ENCODE peak calls at places on chromosomes 13 and 19, in six cellular contexts. M is CD8-positive, alpha-beta memory T cell; N is spleen; R is lung; V is neural progenitor cell; K is aorta. A is an unnamed sample. For H3K36me3 and H3K4me1, the result is how much of the 10 kb centered on the place peaks cover.

GRCh38 chr19:48798937-48799336 is 11.9 kb downstream of the BCAT2 start:
- DNase-seq in M (no peak), N (no peak), R (no peak), V (peak), K (no peak), A (no peak)

GRCh38 chr13:98856983-98857382 is 104.5 kb upstream of the SLC15A1 start:
- DNase-seq in M (no peak), N (no peak), R (no peak), V (no peak), K (no peak), A (no peak)

GRCh38 chr19:29478578-29479565 is 46.9 kb upstream of the VSTM2B start:
- DNase-seq in M (no peak), N (no peak), R (peak), V (peak), K (no peak), A (no peak)

GRCh38 chr13:25659091-25659502 is 287.3 kb downstream of the ATP8A2 start:
- DNase-seq in M (no peak), N (no peak), R (no peak), V (no peak), K (no peak), A (no peak)

GRCh38 chr13:80133631-80134083 is 207.3 kb downstream of the SPRY2 start:
- DNase-seq in M (no peak), N (no peak), R (no peak), V (no peak), K (no peak), A (no peak)

GRCh38 chr13:90070837-90071525 is 1276.5 kb upstream of the MIR17HG start:
- DNase-seq in M (no peak), N (no peak), R (no peak), V (no peak), K (no peak), A (no peak)

GRCh38 chr19:47228168-47228936 is 2.6 kb downstream of the BBC3 start:
- DNase-seq in M (peak), N (peak), R (no peak), V (peak), K (peak), A (peak)

GRCh38 chr19:19451429-19452240 is 46.2 kb downstream of the GATAD2A start:
- DNase-seq in M (peak), N (no peak), R (peak), V (no peak), K (peak), A (no peak)

GRCh38 chr19:12778020-12778904 is 2.9 kb upstream of the HOOK2 start:
- DNase-seq in M (peak), N (peak), R (peak), V (peak), K (peak), A (peak)

GRCh38 chr19:35468637-35469036 is 20.6 kb downstream of the FFAR2 start:
- DNase-seq in M (peak), N (peak), R (peak), V (peak), K (peak), A (peak)

GRCh38 chr13:112106467-112107141 is 39.7 kb downstream of the SOX1 start:
- DNase-seq in M (no peak), N (no peak), R (no peak), V (peak), K (no peak), A (no peak)

GRCh38 chr13:28478127-28478526 is 16.8 kb downstream of the FLT1 start:
- DNase-seq in M (no peak), N (no peak), R (no peak), V (no peak), K (no peak), A (no peak)

GRCh38 chr13:97125810-97126738 is 96.1 kb upstream of the MBNL2 start:
- DNase-seq in M (no peak), N (no peak), R (peak), V (no peak), K (no peak), A (peak)

GRCh38 chr19:14048439-14049153 is 13.3 kb downstream of the PALM3 start:
- DNase-seq in M (peak), N (peak), R (peak), V (peak), K (peak), A (peak)

GRCh38 chr19:33302175-33302973 is at the start of gene CEBPA:
- DNase-seq in M (peak), N (peak), R (peak), V (peak), K (peak), A (peak)

GRCh38 chr19:7595466-7596133 is at the start of gene CAMSAP3:
- DNase-seq in M (no peak), N (no peak), R (peak), V (peak), K (no peak), A (no peak)

GRCh38 chr19:6216996-6217751 is 62.6 kb downstream of the MLLT1 start:
- DNase-seq in M (no peak), N (peak), R (peak), V (peak), K (peak), A (no peak)

DNA sequence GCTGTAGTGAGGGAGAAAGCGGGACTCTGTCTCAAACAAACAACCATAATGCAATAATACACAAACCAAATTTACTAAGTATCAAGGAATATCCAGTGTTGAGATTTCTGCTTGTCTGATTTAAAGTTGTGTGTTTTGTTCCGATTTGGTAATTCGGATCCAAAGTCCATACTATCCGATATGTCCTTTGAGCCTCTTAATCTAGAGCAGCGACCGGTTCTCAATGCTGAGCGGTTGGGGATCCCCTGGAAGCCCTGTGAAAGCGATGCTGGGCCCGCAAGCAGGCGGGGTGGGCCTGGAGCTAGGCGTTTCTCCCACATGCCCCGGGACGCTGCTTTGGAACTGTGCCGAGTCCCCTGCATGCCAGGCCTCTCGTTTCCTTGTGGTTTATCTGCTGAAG is 20.2 kb downstream of the C19orf44 start:
- DNase-seq in M (no peak), N (no peak), R (no peak), V (no peak), K (no peak), A (no peak)
- H3K36me3 ChIP-seq in M (under half), N (under half), R (half or more), V (under half), K (under half), A (half or more)

GRCh38 chr19:5137114-5137513 is 168.2 kb downstream of the KDM4B start:
- DNase-seq in M (no peak), N (no peak), R (no peak), V (no peak), K (no peak), A (no peak)
- H3K4me1 ChIP-seq in M (under half), N (under half), R (under half), V (under half), K (under half), A (under half)

GRCh38 chr13:113116206-113116800 is 6.3 kb upstream of the F10 start:
- DNase-seq in M (no peak), N (peak), R (no peak), V (no peak), K (no peak), A (no peak)

GRCh38 chr13:113118328-113119021 is 4.1 kb upstream of the F10 start:
- DNase-seq in M (peak), N (peak), R (no peak), V (no peak), K (no peak), A (no peak)

GRCh38 chr13:113116871-113117271 is 5.7 kb upstream of the F10 start:
- DNase-seq in M (no peak), N (peak), R (no peak), V (no peak), K (no peak), A (no peak)

GRCh38 chr13:113117956-113118327 is 4.7 kb upstream of the F10 start:
- DNase-seq in M (peak), N (peak), R (no peak), V (no peak), K (no peak), A (no peak)

GRCh38 chr13:113117335-113117872 is 5.2 kb upstream of the F10 start:
- DNase-seq in M (no peak), N (peak), R (no peak), V (no peak), K (no peak), A (no peak)
- H3K36me3 ChIP-seq in M (under half), N (under half), R (under half), V (under half), K (under half), A (under half)

GRCh38 chr19:1271528-1272422 is 2.6 kb downstream of the CIRBP start:
- DNase-seq in M (no peak), N (peak), R (no peak), V (no peak), K (no peak), A (no peak)
- H3K4me1 ChIP-seq in M (half or more), N (half or more), R (under half), V (half or more), K (under half), A (half or more)

DNA sequence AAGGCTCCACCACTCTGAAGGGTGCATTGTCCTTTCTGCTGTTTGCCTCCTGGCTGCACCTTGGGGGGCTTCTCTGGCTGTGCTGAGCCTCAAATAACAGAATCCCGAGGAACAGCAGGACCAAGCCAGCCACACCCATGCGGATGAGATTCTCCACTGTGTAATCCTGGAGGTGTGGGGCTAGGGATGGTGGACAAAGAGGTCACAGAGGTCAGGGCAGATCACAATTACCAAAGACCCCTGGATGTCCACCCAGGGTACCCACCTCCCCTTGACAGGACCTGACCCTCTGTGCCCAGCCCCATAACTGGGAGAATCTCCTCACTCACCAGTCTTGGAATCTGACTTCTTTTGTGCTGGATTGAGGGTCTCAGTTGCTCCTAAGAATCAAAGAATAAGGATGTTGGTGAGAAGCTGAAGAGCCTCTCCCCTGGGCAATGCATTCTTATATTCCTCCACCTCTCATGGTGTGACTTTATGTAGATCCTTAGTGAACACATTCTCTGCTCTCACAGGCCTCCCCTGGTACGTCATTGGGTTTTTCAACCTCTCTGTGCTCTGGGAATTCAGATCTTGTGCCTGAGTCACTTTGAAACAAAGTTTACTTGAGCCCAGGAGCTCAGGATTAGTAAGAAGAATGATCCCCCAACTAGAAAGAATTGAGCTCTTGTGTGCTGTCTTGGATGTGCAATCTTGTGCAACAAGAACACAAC is 5.2 kb downstream of the LILRA4 start:
- DNase-seq in M (no peak), N (no peak), R (no peak), V (no peak), K (no peak), A (no peak)
- H3K36me3 ChIP-seq in M (under half), N (under half), R (under half), V (under half), K (under half), A (under half)

DNA sequence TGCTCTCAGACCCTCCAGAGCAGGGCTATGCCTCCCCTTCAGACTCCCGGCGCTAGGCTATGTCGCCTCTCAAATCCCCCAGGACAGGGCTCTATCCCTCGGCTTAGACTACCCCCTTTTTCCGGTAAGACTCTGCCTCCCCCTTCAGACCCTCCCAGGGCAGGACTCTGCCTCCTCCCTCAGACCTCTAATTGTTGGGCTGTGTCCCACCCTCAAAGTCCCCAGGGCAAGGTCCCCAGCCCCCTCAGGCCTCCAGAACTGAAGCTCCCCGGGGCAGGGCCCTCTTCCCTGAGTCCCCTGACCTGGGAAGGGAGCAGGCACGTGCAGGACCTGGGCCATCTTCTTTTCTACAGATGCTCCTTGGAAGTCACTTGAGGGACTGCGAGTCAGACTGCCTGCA is 3.2 kb downstream of the KANK2 start:
- DNase-seq in M (no peak), N (no peak), R (no peak), V (no peak), K (no peak), A (no peak)
- H3K4me1 ChIP-seq in M (under half), N (under half), R (under half), V (under half), K (under half), A (half or more)

GRCh38 chr19:17200408-17201079 is 14.6 kb upstream of the USE1 start:
- DNase-seq in M (no peak), N (peak), R (no peak), V (no peak), K (no peak), A (no peak)
- H3K36me3 ChIP-seq in M (under half), N (half or more), R (half or more), V (under half), K (under half), A (half or more)